ENCODE peak calls at places on chromosomes 2 and 18, in eight cellular contexts. O is naive thymus-derived CD8-positive, alpha-beta T cell; H is neural crest cell; V is NCI-H1092; D is left ventricle myocardium superior; S is dorsolateral prefrontal cortex; J is hypothalamus; W is CD8-positive, alpha-beta T cell. N is an unnamed sample.

GRCh38 chr18:57846258-57846657 is 43.1 kb upstream of the ATP8B1 start:
- DNase-seq in J (no peak), S (no peak), O (no peak), V (no peak), H (no peak), D (no peak), W (no peak), N (no peak)

GRCh38 chr2:239567786-239568185 is 167.0 kb upstream of the HDAC4 start:
- DNase-seq in H (no peak), O (no peak), D (no peak), W (no peak), V (no peak), S (peak), J (no peak), N (no peak)

GRCh38 chr2:45888167-45888566 is 236.7 kb downstream of the PRKCE start:
- DNase-seq in W (no peak), S (no peak), J (no peak), V (no peak), H (no peak), O (no peak), D (no peak), N (no peak)

GRCh38 chr18:73661457-73661856 is 486.2 kb downstream of the FBXO15 start:
- DNase-seq in O (no peak), W (no peak), J (no peak), S (no peak), D (no peak), H (no peak), V (no peak), N (no peak)

GRCh38 chr18:44602380-44602779 is 78.3 kb upstream of the SETBP1 start:
- DNase-seq in J (no peak), S (no peak), O (no peak), W (no peak), H (no peak), D (no peak), V (no peak), N (no peak)

GRCh38 chr2:201882353-201883095 is 76.2 kb downstream of the CDK15 start:
- DNase-seq in V (peak), H (no peak), O (peak), S (no peak), J (no peak), W (no peak), D (peak), N (peak)

GRCh38 chr18:56315363-56315762 is 323.0 kb downstream of the TXNL1 start:
- DNase-seq in J (no peak), O (no peak), V (no peak), W (no peak), S (no peak), D (no peak), H (no peak), N (no peak)

GRCh38 chr18:22558945-22559385 is 141.2 kb upstream of the CTAGE1 start:
- DNase-seq in D (peak), O (no peak), W (no peak), V (no peak), J (no peak), H (peak), S (no peak), N (peak)

GRCh38 chr2:241982711-241983570 is 113.4 kb downstream of the RTP5 start:
- DNase-seq in J (no peak), D (no peak), H (no peak), V (no peak), O (no peak), W (no peak), S (no peak), N (no peak)

GRCh38 chr2:7951490-7951889 is 730.4 kb upstream of the ID2 start:
- DNase-seq in H (no peak), W (no peak), S (no peak), D (no peak), O (no peak), J (no peak), V (no peak), N (no peak)

GRCh38 chr2:136344339-136344738 is 226.4 kb upstream of the CXCR4 start:
- DNase-seq in S (no peak), H (no peak), V (no peak), D (no peak), W (no peak), J (no peak), O (no peak), N (no peak)

GRCh38 chr18:74290831-74291770 is 662 bp downstream of the CYB5A start:
- DNase-seq in J (no peak), V (no peak), H (no peak), D (peak), O (peak), W (peak), S (no peak), N (peak)

GRCh38 chr18:45373286-45373880 is 241.9 kb upstream of the SLC14A2 start:
- DNase-seq in D (no peak), W (no peak), V (no peak), S (no peak), J (no peak), H (no peak), O (no peak), N (no peak)

GRCh38 chr18:23721711-23722479 is 32.6 kb downstream of the LAMA3 start:
- DNase-seq in S (no peak), O (no peak), V (no peak), D (no peak), J (no peak), W (no peak), H (no peak), N (no peak)

GRCh38 chr2:197909377-197909776 is 105.0 kb downstream of the PLCL1 start:
- DNase-seq in O (no peak), J (no peak), S (no peak), H (no peak), W (no peak), D (no peak), V (no peak), N (no peak)

GRCh38 chr2:10876963-10877362 is 34.8 kb upstream of the KCNF1 start:
- DNase-seq in W (no peak), O (no peak), D (no peak), H (no peak), J (no peak), V (no peak), S (no peak), N (no peak)

GRCh38 chr2:197191948-197192338 is 118.6 kb downstream of the ANKRD44 start:
- DNase-seq in J (no peak), H (no peak), S (no peak), O (peak), W (peak), D (no peak), V (no peak), N (no peak)

GRCh38 chr18:9336827-9337226 is 2.3 kb downstream of the TWSG1 start:
- DNase-seq in W (no peak), D (no peak), V (no peak), J (no peak), H (no peak), O (no peak), S (no peak), N (no peak)

GRCh38 chr2:222751238-222751637 is 79.8 kb downstream of the MOGAT1 start:
- DNase-seq in D (no peak), O (no peak), W (no peak), V (no peak), H (no peak), J (no peak), S (no peak), N (no peak)

GRCh38 chr2:40448476-40449079 is 3.3 kb downstream of the SLC8A1 start:
- DNase-seq in J (no peak), H (no peak), S (no peak), V (peak), O (no peak), D (no peak), W (no peak), N (peak)

GRCh38 chr2:240506406-240507059 is 51.3 kb downstream of the ANKMY1 start:
- DNase-seq in S (no peak), V (no peak), D (peak), W (no peak), J (no peak), O (no peak), H (no peak), N (no peak)

GRCh38 chr18:78762753-78763152 is 216.9 kb upstream of the SALL3 start:
- DNase-seq in J (no peak), S (no peak), V (no peak), D (no peak), W (no peak), H (no peak), O (no peak), N (no peak)

GRCh38 chr2:69729266-69729665 is 12.7 kb upstream of the ANXA4 start:
- DNase-seq in O (no peak), D (no peak), W (no peak), H (no peak), V (no peak), J (no peak), S (no peak), N (no peak)

GRCh38 chr2:149799296-149799695 is 211.7 kb upstream of the MMADHC start:
- DNase-seq in O (no peak), S (no peak), H (no peak), J (no peak), W (no peak), D (no peak), V (no peak), N (peak)

GRCh38 chr2:240818543-240819403 is 1.2 kb downstream of the KIF1A start:
- DNase-seq in W (no peak), S (no peak), V (no peak), O (no peak), D (no peak), H (peak), J (peak), N (peak)

GRCh38 chr18:78913830-78914585 is 65.6 kb upstream of the SALL3 start:
- DNase-seq in H (no peak), S (no peak), O (no peak), W (no peak), V (peak), D (no peak), J (no peak), N (no peak)

GRCh38 chr2:12244070-12244469 is 472.7 kb upstream of the TRIB2 start:
- DNase-seq in V (no peak), S (no peak), D (no peak), H (no peak), W (no peak), J (no peak), O (no peak), N (no peak)

GRCh38 chr2:17373736-17374135 is 144.5 kb downstream of the RAD51AP2 start:
- DNase-seq in V (no peak), H (no peak), W (no peak), O (no peak), S (no peak), D (no peak), J (no peak), N (no peak)

GRCh38 chr2:207505728-207506127 is 24.0 kb upstream of the CREB1 start:
- DNase-seq in W (no peak), O (no peak), V (no peak), J (no peak), S (no peak), D (no peak), H (no peak), N (no peak)

GRCh38 chr2:171235262-171235881 is 74.7 kb upstream of the TLK1 start:
- DNase-seq in H (no peak), J (no peak), W (no peak), D (no peak), S (no peak), O (no peak), V (no peak), N (no peak)

GRCh38 chr2:126449677-126450076 is 206.3 kb upstream of the GYPC start:
- DNase-seq in S (no peak), H (no peak), V (no peak), O (no peak), W (no peak), J (no peak), D (no peak), N (no peak)

GRCh38 chr2:238638100-238638981 is 209.5 kb upstream of the TWIST2 start:
- DNase-seq in D (no peak), S (no peak), O (no peak), J (no peak), W (no peak), V (no peak), H (no peak), N (no peak)

GRCh38 chr2:42614838-42615237 is 46.4 kb downstream of the MTA3 start:
- DNase-seq in W (no peak), V (no peak), H (no peak), J (no peak), O (no peak), S (no peak), D (no peak), N (no peak)

GRCh38 chr18:70621710-70622109 is 332.9 kb downstream of the SOCS6 start:
- DNase-seq in S (no peak), V (no peak), H (no peak), D (no peak), J (no peak), W (peak), O (peak), N (peak)

GRCh38 chr2:113103958-113104627 is 23.3 kb upstream of the IL1RN start:
- DNase-seq in J (no peak), D (no peak), W (no peak), V (no peak), S (no peak), H (no peak), O (no peak), N (no peak)

GRCh38 chr2:128308284-128308731 is 10.4 kb downstream of the HS6ST1 start:
- DNase-seq in O (no peak), S (peak), D (peak), J (peak), W (no peak), H (no peak), V (no peak), N (no peak)

GRCh38 chr2:854460-854859 is 96.2 kb upstream of the SNTG2 start:
- DNase-seq in V (peak), O (peak), W (no peak), J (peak), H (peak), D (peak), S (no peak), N (no peak)

GRCh38 chr2:241011296-241011600 is 12.8 kb downstream of the SNED1 start:
- DNase-seq in D (peak), S (no peak), H (no peak), W (peak), O (no peak), J (no peak), V (no peak), N (no peak)

GRCh38 chr2:44918095-44918775 is 23.3 kb upstream of the SIX3 start:
- DNase-seq in O (no peak), H (no peak), S (no peak), J (no peak), W (no peak), V (no peak), D (no peak), N (no peak)

GRCh38 chr2:154375625-154376020 is 322.9 kb upstream of the KCNJ3 start:
- DNase-seq in J (no peak), H (no peak), S (no peak), V (peak), D (no peak), W (no peak), O (peak), N (peak)

N was measured in retina.